ENCODE peak calls at places on chromosomes 7 and 10, in four cellular contexts. S is AG10803, Z is caudate nucleus, F is AG04449. J is an unnamed sample.

GRCh38 chr7:141685285-141686035 is 16.5 kb downstream of the DENND11 start:
- DNase-seq in Z (no peak), F (no peak), S (no peak), J (no peak)

GRCh38 chr10:86209726-86210125 is 156.9 kb downstream of the GRID1 start:
- DNase-seq in Z (no peak), F (no peak), S (no peak), J (no peak)

GRCh38 chr10:12876266-12876665 is 125.2 kb downstream of the CCDC3 start:
- DNase-seq in S (no peak), F (no peak), Z (no peak), J (no peak)

GRCh38 chr7:29893351-29894005 is 87.2 kb downstream of the WIPF3 start:
- DNase-seq in Z (no peak), S (no peak), F (no peak), J (no peak)

GRCh38 chr7:85104432-85105205 is 82.2 kb downstream of the SEMA3D start:
- DNase-seq in Z (no peak), F (no peak), S (peak; percentile 49), J (no peak)

GRCh38 chr7:54814401-54814800 is 55.4 kb upstream of the SEC61G start:
- DNase-seq in Z (no peak), S (peak; percentile 8), F (no peak), J (no peak)

GRCh38 chr10:85646312-85646711 is 720.3 kb downstream of the GRID1 start:
- DNase-seq in S (peak; percentile 29), F (no peak), Z (no peak), J (peak; percentile 24)

GRCh38 chr7:82105463-82105862 is 335.6 kb upstream of the HGF start:
- DNase-seq in Z (no peak), F (peak; percentile 29), S (peak; percentile 27), J (peak; percentile 6)

GRCh38 chr10:125071008-125071407 is 89.4 kb downstream of the CTBP2 start:
- DNase-seq in S (no peak), F (no peak), Z (no peak), J (no peak)

GRCh38 chr10:98150544-98150943 is 16.1 kb downstream of the R3HCC1L start:
- DNase-seq in S (peak; percentile 21), Z (no peak), F (no peak), J (no peak)